ENCODE peak calls at places on chromosomes 7 and 10, in eight cellular contexts. One of them, this sample, is unnamed.

GRCh38 chr10:65618125-65618524 is 1307.7 kb upstream of the LRRTM3 start:
- DNase-seq in stimulated activated CD4-positive, alpha-beta T cell treated with anti-CD3 and anti-CD28 coated beads, Interleukin-1b, Interleukin-23, amount 100 ng/mL, for 1 hour: no peak
- DNase-seq in frontal cortex: no peak
- DNase-seq in psoas muscle: no peak
- DNase-seq in A549: no peak
- DNase-seq in activated CD8-positive, alpha-beta T cell treated with anti-CD3 and anti-CD28 coated beads, Interleukin-2, amount 10 ng/mL, durations not matched to agents 7 days and 5 days: no peak
- DNase-seq in Right ventricle myocardium inferior: no peak
- DNase-seq in brain pericyte: no peak
- DNase-seq in this sample: no peak

GRCh38 chr7:55127135-55127551 is 108.3 kb downstream of the EGFR start:
- DNase-seq in stimulated activated CD4-positive, alpha-beta T cell treated with anti-CD3 and anti-CD28 coated beads, Interleukin-1b, Interleukin-23, amount 100 ng/mL, for 1 hour: no peak
- DNase-seq in frontal cortex: no peak
- DNase-seq in psoas muscle: no peak
- DNase-seq in A549: no peak
- DNase-seq in activated CD8-positive, alpha-beta T cell treated with anti-CD3 and anti-CD28 coated beads, Interleukin-2, amount 10 ng/mL, durations not matched to agents 7 days and 5 days: no peak
- DNase-seq in Right ventricle myocardium inferior: no peak
- DNase-seq in brain pericyte: no peak
- DNase-seq in this sample: no peak

GRCh38 chr10:21171936-21172773 is 275.0 kb upstream of the NEBL start:
- DNase-seq in stimulated activated CD4-positive, alpha-beta T cell treated with anti-CD3 and anti-CD28 coated beads, Interleukin-1b, Interleukin-23, amount 100 ng/mL, for 1 hour: no peak
- DNase-seq in frontal cortex: no peak
- DNase-seq in psoas muscle: no peak
- DNase-seq in A549: no peak
- DNase-seq in activated CD8-positive, alpha-beta T cell treated with anti-CD3 and anti-CD28 coated beads, Interleukin-2, amount 10 ng/mL, durations not matched to agents 7 days and 5 days: no peak
- DNase-seq in Right ventricle myocardium inferior: no peak
- DNase-seq in brain pericyte: no peak
- DNase-seq in this sample: no peak

GRCh38 chr7:80070391-80070790 is 64.2 kb upstream of the GNAI1 start:
- DNase-seq in stimulated activated CD4-positive, alpha-beta T cell treated with anti-CD3 and anti-CD28 coated beads, Interleukin-1b, Interleukin-23, amount 100 ng/mL, for 1 hour: no peak
- DNase-seq in frontal cortex: no peak
- DNase-seq in psoas muscle: no peak
- DNase-seq in A549: no peak
- DNase-seq in activated CD8-positive, alpha-beta T cell treated with anti-CD3 and anti-CD28 coated beads, Interleukin-2, amount 10 ng/mL, durations not matched to agents 7 days and 5 days: no peak
- DNase-seq in Right ventricle myocardium inferior: no peak
- DNase-seq in brain pericyte: no peak
- DNase-seq in this sample: no peak

GRCh38 chr7:52273685-52274610 is 761.5 kb upstream of the POM121L12 start:
- DNase-seq in stimulated activated CD4-positive, alpha-beta T cell treated with anti-CD3 and anti-CD28 coated beads, Interleukin-1b, Interleukin-23, amount 100 ng/mL, for 1 hour: no peak
- DNase-seq in frontal cortex: no peak
- DNase-seq in psoas muscle: peak
- DNase-seq in A549: no peak
- DNase-seq in activated CD8-positive, alpha-beta T cell treated with anti-CD3 and anti-CD28 coated beads, Interleukin-2, amount 10 ng/mL, durations not matched to agents 7 days and 5 days: no peak
- DNase-seq in Right ventricle myocardium inferior: no peak
- DNase-seq in brain pericyte: no peak
- DNase-seq in this sample: peak

GRCh38 chr10:33160151-33160550 is 174.3 kb downstream of the NRP1 start:
- DNase-seq in stimulated activated CD4-positive, alpha-beta T cell treated with anti-CD3 and anti-CD28 coated beads, Interleukin-1b, Interleukin-23, amount 100 ng/mL, for 1 hour: no peak
- DNase-seq in frontal cortex: no peak
- DNase-seq in psoas muscle: no peak
- DNase-seq in A549: no peak
- DNase-seq in activated CD8-positive, alpha-beta T cell treated with anti-CD3 and anti-CD28 coated beads, Interleukin-2, amount 10 ng/mL, durations not matched to agents 7 days and 5 days: no peak
- DNase-seq in Right ventricle myocardium inferior: no peak
- DNase-seq in brain pericyte: no peak
- DNase-seq in this sample: no peak

GRCh38 chr7:31192996-31193395 is 140.9 kb downstream of the ADCYAP1R1 start:
- DNase-seq in stimulated activated CD4-positive, alpha-beta T cell treated with anti-CD3 and anti-CD28 coated beads, Interleukin-1b, Interleukin-23, amount 100 ng/mL, for 1 hour: no peak
- DNase-seq in frontal cortex: peak
- DNase-seq in psoas muscle: peak
- DNase-seq in A549: peak
- DNase-seq in activated CD8-positive, alpha-beta T cell treated with anti-CD3 and anti-CD28 coated beads, Interleukin-2, amount 10 ng/mL, durations not matched to agents 7 days and 5 days: peak
- DNase-seq in Right ventricle myocardium inferior: peak
- DNase-seq in brain pericyte: no peak
- DNase-seq in this sample: peak

GRCh38 chr10:85623758-85624157 is 742.8 kb downstream of the GRID1 start:
- DNase-seq in stimulated activated CD4-positive, alpha-beta T cell treated with anti-CD3 and anti-CD28 coated beads, Interleukin-1b, Interleukin-23, amount 100 ng/mL, for 1 hour: no peak
- DNase-seq in frontal cortex: no peak
- DNase-seq in psoas muscle: no peak
- DNase-seq in A549: no peak
- DNase-seq in activated CD8-positive, alpha-beta T cell treated with anti-CD3 and anti-CD28 coated beads, Interleukin-2, amount 10 ng/mL, durations not matched to agents 7 days and 5 days: no peak
- DNase-seq in Right ventricle myocardium inferior: no peak
- DNase-seq in brain pericyte: no peak
- DNase-seq in this sample: no peak

GRCh38 chr10:4721994-4722753 is 103.8 kb upstream of the AKR1E2 start:
- DNase-seq in stimulated activated CD4-positive, alpha-beta T cell treated with anti-CD3 and anti-CD28 coated beads, Interleukin-1b, Interleukin-23, amount 100 ng/mL, for 1 hour: no peak
- DNase-seq in frontal cortex: no peak
- DNase-seq in psoas muscle: no peak
- DNase-seq in A549: no peak
- DNase-seq in activated CD8-positive, alpha-beta T cell treated with anti-CD3 and anti-CD28 coated beads, Interleukin-2, amount 10 ng/mL, durations not matched to agents 7 days and 5 days: no peak
- DNase-seq in Right ventricle myocardium inferior: no peak
- DNase-seq in brain pericyte: peak
- DNase-seq in this sample: no peak

GRCh38 chr10:75995720-75996119 is 564.3 kb downstream of the LRMDA start:
- DNase-seq in stimulated activated CD4-positive, alpha-beta T cell treated with anti-CD3 and anti-CD28 coated beads, Interleukin-1b, Interleukin-23, amount 100 ng/mL, for 1 hour: no peak
- DNase-seq in frontal cortex: no peak
- DNase-seq in psoas muscle: no peak
- DNase-seq in A549: no peak
- DNase-seq in activated CD8-positive, alpha-beta T cell treated with anti-CD3 and anti-CD28 coated beads, Interleukin-2, amount 10 ng/mL, durations not matched to agents 7 days and 5 days: no peak
- DNase-seq in Right ventricle myocardium inferior: no peak
- DNase-seq in brain pericyte: no peak
- DNase-seq in this sample: no peak

GRCh38 chr7:105046414-105046813 is 32.4 kb downstream of the KMT2E start:
- DNase-seq in stimulated activated CD4-positive, alpha-beta T cell treated with anti-CD3 and anti-CD28 coated beads, Interleukin-1b, Interleukin-23, amount 100 ng/mL, for 1 hour: no peak
- DNase-seq in frontal cortex: no peak
- DNase-seq in psoas muscle: no peak
- DNase-seq in A549: no peak
- DNase-seq in activated CD8-positive, alpha-beta T cell treated with anti-CD3 and anti-CD28 coated beads, Interleukin-2, amount 10 ng/mL, durations not matched to agents 7 days and 5 days: no peak
- DNase-seq in Right ventricle myocardium inferior: no peak
- DNase-seq in brain pericyte: no peak
- DNase-seq in this sample: no peak

GRCh38 chr7:104241581-104241980 is 33.8 kb upstream of the ORC5 start:
- DNase-seq in stimulated activated CD4-positive, alpha-beta T cell treated with anti-CD3 and anti-CD28 coated beads, Interleukin-1b, Interleukin-23, amount 100 ng/mL, for 1 hour: no peak
- DNase-seq in frontal cortex: no peak
- DNase-seq in psoas muscle: no peak
- DNase-seq in A549: no peak
- DNase-seq in activated CD8-positive, alpha-beta T cell treated with anti-CD3 and anti-CD28 coated beads, Interleukin-2, amount 10 ng/mL, durations not matched to agents 7 days and 5 days: no peak
- DNase-seq in Right ventricle myocardium inferior: no peak
- DNase-seq in brain pericyte: no peak
- DNase-seq in this sample: no peak

GRCh38 chr7:1028044-1028770 is 16.1 kb upstream of the GPR146 start:
- DNase-seq in stimulated activated CD4-positive, alpha-beta T cell treated with anti-CD3 and anti-CD28 coated beads, Interleukin-1b, Interleukin-23, amount 100 ng/mL, for 1 hour: peak
- DNase-seq in frontal cortex: peak
- DNase-seq in psoas muscle: peak
- DNase-seq in A549: peak
- DNase-seq in activated CD8-positive, alpha-beta T cell treated with anti-CD3 and anti-CD28 coated beads, Interleukin-2, amount 10 ng/mL, durations not matched to agents 7 days and 5 days: peak
- DNase-seq in Right ventricle myocardium inferior: peak
- DNase-seq in brain pericyte: no peak
- DNase-seq in this sample: peak

GRCh38 chr7:44114586-44115310 is 8.6 kb downstream of the POLD2 start:
- DNase-seq in stimulated activated CD4-positive, alpha-beta T cell treated with anti-CD3 and anti-CD28 coated beads, Interleukin-1b, Interleukin-23, amount 100 ng/mL, for 1 hour: no peak
- DNase-seq in frontal cortex: peak
- DNase-seq in psoas muscle: peak
- DNase-seq in A549: no peak
- DNase-seq in activated CD8-positive, alpha-beta T cell treated with anti-CD3 and anti-CD28 coated beads, Interleukin-2, amount 10 ng/mL, durations not matched to agents 7 days and 5 days: no peak
- DNase-seq in Right ventricle myocardium inferior: peak
- DNase-seq in brain pericyte: no peak
- DNase-seq in this sample: peak

GRCh38 chr10:43961523-43962345 is 313.1 kb upstream of the ZNF32 start:
- DNase-seq in stimulated activated CD4-positive, alpha-beta T cell treated with anti-CD3 and anti-CD28 coated beads, Interleukin-1b, Interleukin-23, amount 100 ng/mL, for 1 hour: no peak
- DNase-seq in frontal cortex: no peak
- DNase-seq in psoas muscle: no peak
- DNase-seq in A549: no peak
- DNase-seq in activated CD8-positive, alpha-beta T cell treated with anti-CD3 and anti-CD28 coated beads, Interleukin-2, amount 10 ng/mL, durations not matched to agents 7 days and 5 days: no peak
- DNase-seq in Right ventricle myocardium inferior: no peak
- DNase-seq in brain pericyte: no peak
- DNase-seq in this sample: no peak

GRCh38 chr7:82965088-82966036 is 197.3 kb downstream of the PCLO start:
- DNase-seq in stimulated activated CD4-positive, alpha-beta T cell treated with anti-CD3 and anti-CD28 coated beads, Interleukin-1b, Interleukin-23, amount 100 ng/mL, for 1 hour: no peak
- DNase-seq in frontal cortex: no peak
- DNase-seq in psoas muscle: no peak
- DNase-seq in A549: no peak
- DNase-seq in activated CD8-positive, alpha-beta T cell treated with anti-CD3 and anti-CD28 coated beads, Interleukin-2, amount 10 ng/mL, durations not matched to agents 7 days and 5 days: no peak
- DNase-seq in Right ventricle myocardium inferior: no peak
- DNase-seq in brain pericyte: no peak
- DNase-seq in this sample: no peak

GRCh38 chr7:43749383-43749940 is 9.0 kb upstream of the BLVRA start:
- DNase-seq in stimulated activated CD4-positive, alpha-beta T cell treated with anti-CD3 and anti-CD28 coated beads, Interleukin-1b, Interleukin-23, amount 100 ng/mL, for 1 hour: no peak
- DNase-seq in frontal cortex: no peak
- DNase-seq in psoas muscle: no peak
- DNase-seq in A549: no peak
- DNase-seq in activated CD8-positive, alpha-beta T cell treated with anti-CD3 and anti-CD28 coated beads, Interleukin-2, amount 10 ng/mL, durations not matched to agents 7 days and 5 days: no peak
- DNase-seq in Right ventricle myocardium inferior: no peak
- DNase-seq in brain pericyte: no peak
- DNase-seq in this sample: no peak

GRCh38 chr7:28626629-28627262 is 214.4 kb downstream of the CREB5 start:
- DNase-seq in stimulated activated CD4-positive, alpha-beta T cell treated with anti-CD3 and anti-CD28 coated beads, Interleukin-1b, Interleukin-23, amount 100 ng/mL, for 1 hour: no peak
- DNase-seq in frontal cortex: no peak
- DNase-seq in psoas muscle: no peak
- DNase-seq in A549: peak
- DNase-seq in activated CD8-positive, alpha-beta T cell treated with anti-CD3 and anti-CD28 coated beads, Interleukin-2, amount 10 ng/mL, durations not matched to agents 7 days and 5 days: peak
- DNase-seq in Right ventricle myocardium inferior: no peak
- DNase-seq in brain pericyte: no peak
- DNase-seq in this sample: peak